ENCODE peak calls at places on chromosomes 5 and 9, in seven cellular contexts. One of them, this sample, is unnamed.

GRCh38 chr5:179822059-179822432 is 1.3 kb downstream of the SQSTM1 start:
- DNase-seq in foreskin fibroblast: no peak
- DNase-seq in lung microvascular endothelial cell: no peak
- DNase-seq in ELR: no peak
- DNase-seq in activated CD4-positive, CD25-positive, alpha-beta regulatory T cell: no peak
- DNase-seq in brain pericyte: no peak
- DNase-seq in amniotic stem cell: no peak
- DNase-seq in this sample: no peak

GRCh38 chr5:127833999-127834953 is 131.1 kb downstream of the CCDC192 start:
- DNase-seq in brain pericyte: no peak
- DNase-seq in ELR: no peak
- DNase-seq in amniotic stem cell: no peak
- DNase-seq in activated CD4-positive, CD25-positive, alpha-beta regulatory T cell: no peak
- DNase-seq in foreskin fibroblast: peak; percentile 55
- DNase-seq in lung microvascular endothelial cell: peak; percentile 9
- DNase-seq in this sample: no peak

GRCh38 chr9:98998441-98999151 is 54.9 kb downstream of the COL15A1 start:
- DNase-seq in amniotic stem cell: no peak
- DNase-seq in lung microvascular endothelial cell: peak; percentile 66
- DNase-seq in activated CD4-positive, CD25-positive, alpha-beta regulatory T cell: peak; percentile 11
- DNase-seq in brain pericyte: peak; percentile 18
- DNase-seq in ELR: peak; percentile 77
- DNase-seq in foreskin fibroblast: peak; percentile 83
- DNase-seq in this sample: peak; percentile 57

GRCh38 chr9:133935328-133936040 is 56.6 kb downstream of the VAV2 start:
- DNase-seq in amniotic stem cell: no peak
- DNase-seq in ELR: no peak
- DNase-seq in brain pericyte: no peak
- DNase-seq in foreskin fibroblast: peak; percentile 27
- DNase-seq in lung microvascular endothelial cell: peak; percentile 89
- DNase-seq in activated CD4-positive, CD25-positive, alpha-beta regulatory T cell: no peak
- DNase-seq in this sample: no peak

GRCh38 chr9:126939821-126940221 is 25.2 kb downstream of the RALGPS1 start:
- DNase-seq in ELR: no peak
- DNase-seq in foreskin fibroblast: no peak
- DNase-seq in brain pericyte: no peak
- DNase-seq in amniotic stem cell: no peak
- DNase-seq in lung microvascular endothelial cell: no peak
- DNase-seq in activated CD4-positive, CD25-positive, alpha-beta regulatory T cell: no peak
- DNase-seq in this sample: no peak

GRCh38 chr5:32342656-32343055 is 29.9 kb upstream of the MTMR12 start:
- DNase-seq in activated CD4-positive, CD25-positive, alpha-beta regulatory T cell: no peak
- DNase-seq in amniotic stem cell: no peak
- DNase-seq in foreskin fibroblast: peak; percentile 32
- DNase-seq in lung microvascular endothelial cell: no peak
- DNase-seq in ELR: no peak
- DNase-seq in brain pericyte: no peak
- DNase-seq in this sample: no peak

GRCh38 chr9:133227242-133227860 is 18.3 kb upstream of the OBP2B start:
- DNase-seq in activated CD4-positive, CD25-positive, alpha-beta regulatory T cell: no peak
- DNase-seq in ELR: no peak
- DNase-seq in brain pericyte: no peak
- DNase-seq in amniotic stem cell: no peak
- DNase-seq in foreskin fibroblast: no peak
- DNase-seq in lung microvascular endothelial cell: no peak
- DNase-seq in this sample: no peak

GRCh38 chr9:115349542-115349941 is 231.6 kb upstream of the TNC start:
- DNase-seq in brain pericyte: no peak
- DNase-seq in ELR: peak; percentile 61
- DNase-seq in foreskin fibroblast: peak; percentile 66
- DNase-seq in activated CD4-positive, CD25-positive, alpha-beta regulatory T cell: no peak
- DNase-seq in lung microvascular endothelial cell: no peak
- DNase-seq in amniotic stem cell: no peak
- DNase-seq in this sample: no peak

GRCh38 chr5:56412601-56413379 is 179.7 kb upstream of the ANKRD55 start:
- DNase-seq in amniotic stem cell: no peak
- DNase-seq in lung microvascular endothelial cell: no peak
- DNase-seq in activated CD4-positive, CD25-positive, alpha-beta regulatory T cell: no peak
- DNase-seq in brain pericyte: no peak
- DNase-seq in foreskin fibroblast: no peak
- DNase-seq in ELR: no peak
- DNase-seq in this sample: peak; percentile 77

GRCh38 chr9:27183701-27184100 is 74.7 kb downstream of the TEK start:
- DNase-seq in ELR: no peak
- DNase-seq in activated CD4-positive, CD25-positive, alpha-beta regulatory T cell: no peak
- DNase-seq in lung microvascular endothelial cell: no peak
- DNase-seq in brain pericyte: no peak
- DNase-seq in foreskin fibroblast: no peak
- DNase-seq in amniotic stem cell: no peak
- DNase-seq in this sample: no peak

GRCh38 chr5:150397749-150398431 is 14.8 kb downstream of the CD74 start:
- DNase-seq in ELR: no peak
- DNase-seq in brain pericyte: no peak
- DNase-seq in foreskin fibroblast: peak; percentile 45
- DNase-seq in lung microvascular endothelial cell: no peak
- DNase-seq in amniotic stem cell: no peak
- DNase-seq in activated CD4-positive, CD25-positive, alpha-beta regulatory T cell: no peak
- DNase-seq in this sample: no peak

GRCh38 chr5:133420440-133421301 is 191.7 kb downstream of the FSTL4 start:
- DNase-seq in activated CD4-positive, CD25-positive, alpha-beta regulatory T cell: no peak
- DNase-seq in ELR: no peak
- DNase-seq in foreskin fibroblast: no peak
- DNase-seq in brain pericyte: no peak
- DNase-seq in lung microvascular endothelial cell: no peak
- DNase-seq in amniotic stem cell: no peak
- DNase-seq in this sample: no peak

GRCh38 chr5:33310471-33310870 is 130.3 kb upstream of the TARS1 start:
- DNase-seq in lung microvascular endothelial cell: no peak
- DNase-seq in foreskin fibroblast: peak; percentile 89
- DNase-seq in amniotic stem cell: peak; percentile 74
- DNase-seq in brain pericyte: no peak
- DNase-seq in activated CD4-positive, CD25-positive, alpha-beta regulatory T cell: no peak
- DNase-seq in ELR: peak; percentile 93
- DNase-seq in this sample: no peak

GRCh38 chr9:77712533-77713130 is 64.5 kb upstream of the GNA14 start:
- DNase-seq in ELR: peak; percentile 95
- DNase-seq in foreskin fibroblast: peak; percentile 85
- DNase-seq in activated CD4-positive, CD25-positive, alpha-beta regulatory T cell: no peak
- DNase-seq in lung microvascular endothelial cell: peak; percentile 62
- DNase-seq in amniotic stem cell: peak; percentile 17
- DNase-seq in brain pericyte: no peak
- DNase-seq in this sample: no peak

GRCh38 chr5:125023673-125024072 is 277.2 kb upstream of the ZNF608 start:
- DNase-seq in ELR: peak; percentile 44
- DNase-seq in lung microvascular endothelial cell: no peak
- DNase-seq in activated CD4-positive, CD25-positive, alpha-beta regulatory T cell: no peak
- DNase-seq in foreskin fibroblast: peak; percentile 82
- DNase-seq in brain pericyte: no peak
- DNase-seq in amniotic stem cell: no peak
- DNase-seq in this sample: no peak

GRCh38 chr9:99947395-99947794 is 40.9 kb downstream of the STX17 start:
- DNase-seq in lung microvascular endothelial cell: no peak
- DNase-seq in ELR: no peak
- DNase-seq in activated CD4-positive, CD25-positive, alpha-beta regulatory T cell: no peak
- DNase-seq in foreskin fibroblast: peak; percentile 18
- DNase-seq in brain pericyte: no peak
- DNase-seq in amniotic stem cell: no peak
- DNase-seq in this sample: no peak

GRCh38 chr5:132487841-132488555 is 2.6 kb downstream of the IRF1 start:
- DNase-seq in amniotic stem cell: no peak
- DNase-seq in ELR: no peak
- DNase-seq in activated CD4-positive, CD25-positive, alpha-beta regulatory T cell: no peak
- DNase-seq in foreskin fibroblast: no peak
- DNase-seq in brain pericyte: no peak
- DNase-seq in lung microvascular endothelial cell: no peak
- DNase-seq in this sample: no peak

GRCh38 chr5:146732966-146733365 is 145.6 kb downstream of the PPP2R2B start:
- DNase-seq in amniotic stem cell: no peak
- DNase-seq in activated CD4-positive, CD25-positive, alpha-beta regulatory T cell: no peak
- DNase-seq in lung microvascular endothelial cell: peak; percentile 24
- DNase-seq in foreskin fibroblast: no peak
- DNase-seq in brain pericyte: no peak
- DNase-seq in ELR: peak; percentile 22
- DNase-seq in this sample: no peak

GRCh38 chr5:17217421-17218352 is at the start of gene BASP1:
- DNase-seq in activated CD4-positive, CD25-positive, alpha-beta regulatory T cell: peak; percentile 25
- DNase-seq in ELR: peak; percentile 85
- DNase-seq in amniotic stem cell: peak; percentile 63
- DNase-seq in foreskin fibroblast: peak; percentile 90
- DNase-seq in brain pericyte: no peak
- DNase-seq in lung microvascular endothelial cell: peak; percentile 42
- DNase-seq in this sample: peak; percentile 74

GRCh38 chr9:105413486-105414068 is 34.3 kb upstream of the FSD1L start:
- DNase-seq in brain pericyte: peak; percentile 33
- DNase-seq in activated CD4-positive, CD25-positive, alpha-beta regulatory T cell: no peak
- DNase-seq in amniotic stem cell: no peak
- DNase-seq in foreskin fibroblast: peak; percentile 75
- DNase-seq in ELR: peak; percentile 67
- DNase-seq in lung microvascular endothelial cell: peak; percentile 23
- DNase-seq in this sample: no peak

GRCh38 chr5:2912741-2913140 is 161.3 kb upstream of the IRX2 start:
- DNase-seq in brain pericyte: no peak
- DNase-seq in ELR: no peak
- DNase-seq in amniotic stem cell: no peak
- DNase-seq in lung microvascular endothelial cell: no peak
- DNase-seq in foreskin fibroblast: no peak
- DNase-seq in activated CD4-positive, CD25-positive, alpha-beta regulatory T cell: no peak
- DNase-seq in this sample: no peak

GRCh38 chr5:12385095-12385494 is 480.8 kb upstream of the CTNND2 start:
- DNase-seq in amniotic stem cell: no peak
- DNase-seq in lung microvascular endothelial cell: no peak
- DNase-seq in foreskin fibroblast: no peak
- DNase-seq in ELR: no peak
- DNase-seq in brain pericyte: no peak
- DNase-seq in activated CD4-positive, CD25-positive, alpha-beta regulatory T cell: no peak
- DNase-seq in this sample: no peak

GRCh38 chr5:137888875-137889759 is at the start of gene PKD2L2:
- DNase-seq in ELR: peak; percentile 88
- DNase-seq in lung microvascular endothelial cell: peak; percentile 87
- DNase-seq in brain pericyte: peak; percentile 49
- DNase-seq in amniotic stem cell: no peak
- DNase-seq in activated CD4-positive, CD25-positive, alpha-beta regulatory T cell: peak; percentile 72
- DNase-seq in foreskin fibroblast: peak; percentile 94
- DNase-seq in this sample: peak; percentile 86

GRCh38 chr9:121700165-121700830 is 48.9 kb downstream of the DAB2IP start:
- DNase-seq in lung microvascular endothelial cell: peak; percentile 60
- DNase-seq in ELR: peak; percentile 66
- DNase-seq in amniotic stem cell: no peak
- DNase-seq in foreskin fibroblast: peak; percentile 80
- DNase-seq in brain pericyte: no peak
- DNase-seq in activated CD4-positive, CD25-positive, alpha-beta regulatory T cell: no peak
- DNase-seq in this sample: no peak

GRCh38 chr5:55629790-55630189 is 82.3 kb downstream of the SLC38A9 start:
- DNase-seq in activated CD4-positive, CD25-positive, alpha-beta regulatory T cell: no peak
- DNase-seq in lung microvascular endothelial cell: no peak
- DNase-seq in foreskin fibroblast: peak; percentile 70
- DNase-seq in ELR: no peak
- DNase-seq in brain pericyte: no peak
- DNase-seq in amniotic stem cell: no peak
- DNase-seq in this sample: no peak

GRCh38 chr5:10479226-10479721 is 37.6 kb downstream of the ROPN1L start:
- DNase-seq in foreskin fibroblast: peak; percentile 83
- DNase-seq in activated CD4-positive, CD25-positive, alpha-beta regulatory T cell: no peak
- DNase-seq in brain pericyte: no peak
- DNase-seq in amniotic stem cell: peak; percentile 52
- DNase-seq in lung microvascular endothelial cell: no peak
- DNase-seq in ELR: peak; percentile 89
- DNase-seq in this sample: no peak

GRCh38 chr5:154520861-154521453 is 42.9 kb upstream of the HAND1 start:
- DNase-seq in brain pericyte: no peak
- DNase-seq in foreskin fibroblast: peak; percentile 35
- DNase-seq in activated CD4-positive, CD25-positive, alpha-beta regulatory T cell: no peak
- DNase-seq in amniotic stem cell: no peak
- DNase-seq in ELR: peak; percentile 53
- DNase-seq in lung microvascular endothelial cell: peak; percentile 36
- DNase-seq in this sample: no peak

GRCh38 chr5:81247441-81247972 is 14.4 kb downstream of the CKMT2 start:
- DNase-seq in activated CD4-positive, CD25-positive, alpha-beta regulatory T cell: no peak
- DNase-seq in brain pericyte: no peak
- DNase-seq in lung microvascular endothelial cell: no peak
- DNase-seq in foreskin fibroblast: peak; percentile 69
- DNase-seq in amniotic stem cell: no peak
- DNase-seq in ELR: peak; percentile 67
- DNase-seq in this sample: no peak

GRCh38 chr9:89719202-89719601 is 114.4 kb downstream of the GADD45G start:
- DNase-seq in brain pericyte: no peak
- DNase-seq in foreskin fibroblast: no peak
- DNase-seq in amniotic stem cell: no peak
- DNase-seq in lung microvascular endothelial cell: no peak
- DNase-seq in activated CD4-positive, CD25-positive, alpha-beta regulatory T cell: no peak
- DNase-seq in ELR: no peak
- DNase-seq in this sample: no peak

GRCh38 chr5:36150676-36151433 is 832 bp downstream of the LMBRD2 start:
- DNase-seq in ELR: peak; percentile 67
- DNase-seq in brain pericyte: no peak
- DNase-seq in lung microvascular endothelial cell: peak; percentile 80
- DNase-seq in activated CD4-positive, CD25-positive, alpha-beta regulatory T cell: peak; percentile 4
- DNase-seq in amniotic stem cell: peak; percentile 11
- DNase-seq in foreskin fibroblast: peak; percentile 74
- DNase-seq in this sample: peak; percentile 21

GRCh38 chr9:21968331-21969010 is 25.7 kb downstream of the CDKN2A start:
- DNase-seq in amniotic stem cell: no peak
- DNase-seq in activated CD4-positive, CD25-positive, alpha-beta regulatory T cell: no peak
- DNase-seq in lung microvascular endothelial cell: peak; percentile 58
- DNase-seq in brain pericyte: no peak
- DNase-seq in foreskin fibroblast: peak; percentile 74
- DNase-seq in ELR: peak; percentile 62
- DNase-seq in this sample: peak; percentile 20

GRCh38 chr9:119088002-119088401 is 281.2 kb downstream of the BRINP1 start:
- DNase-seq in amniotic stem cell: no peak
- DNase-seq in foreskin fibroblast: no peak
- DNase-seq in brain pericyte: no peak
- DNase-seq in lung microvascular endothelial cell: no peak
- DNase-seq in activated CD4-positive, CD25-positive, alpha-beta regulatory T cell: no peak
- DNase-seq in ELR: no peak
- DNase-seq in this sample: no peak

GRCh38 chr9:114524401-114524800 is 19.1 kb upstream of the WHRN start:
- DNase-seq in foreskin fibroblast: no peak
- DNase-seq in amniotic stem cell: no peak
- DNase-seq in brain pericyte: no peak
- DNase-seq in lung microvascular endothelial cell: no peak
- DNase-seq in activated CD4-positive, CD25-positive, alpha-beta regulatory T cell: no peak
- DNase-seq in ELR: no peak
- DNase-seq in this sample: no peak

GRCh38 chr5:144086295-144086694 is 84.2 kb downstream of the YIPF5 start:
- DNase-seq in lung microvascular endothelial cell: no peak
- DNase-seq in foreskin fibroblast: no peak
- DNase-seq in brain pericyte: no peak
- DNase-seq in amniotic stem cell: no peak
- DNase-seq in ELR: no peak
- DNase-seq in activated CD4-positive, CD25-positive, alpha-beta regulatory T cell: no peak
- DNase-seq in this sample: no peak

GRCh38 chr5:14744296-14745187 is 80.0 kb downstream of the OTULIN start:
- DNase-seq in lung microvascular endothelial cell: no peak
- DNase-seq in amniotic stem cell: no peak
- DNase-seq in brain pericyte: no peak
- DNase-seq in ELR: no peak
- DNase-seq in foreskin fibroblast: no peak
- DNase-seq in activated CD4-positive, CD25-positive, alpha-beta regulatory T cell: no peak
- DNase-seq in this sample: no peak

This sample was measured in memory B cell.